ENCODE peak calls at places on chromosome 5, in six cellular contexts. C is transverse colon, Q is tibial nerve, A is A549, W is endothelial cell of umbilical vein, V is IMR-90. E is an unnamed sample.

GRCh38 chr5:28369418-28369817 is 1331.0 kb upstream of the CDH9 start:
- DNase-seq in V (no peak), A (no peak), Q (no peak), W (no peak), C (no peak), E (no peak)

GRCh38 chr5:36944607-36945225 is 68.1 kb downstream of the NIPBL start:
- DNase-seq in A (no peak), Q (no peak), C (no peak), V (peak; percentile 76), W (peak; percentile 69), E (no peak)

GRCh38 chr5:143106175-143106574 is 297.3 kb downstream of the NR3C1 start:
- DNase-seq in A (peak; percentile 40), Q (peak; percentile 23), W (peak; percentile 79), C (no peak), V (peak; percentile 77), E (no peak)

GRCh38 chr5:40261984-40262383 is 417.7 kb upstream of the PTGER4 start:
- DNase-seq in W (no peak), A (no peak), C (no peak), Q (no peak), V (no peak), E (no peak)

GRCh38 chr5:71883745-71884103 is 164.6 kb downstream of the CARTPT start:
- DNase-seq in C (no peak), Q (no peak), V (no peak), W (no peak), A (no peak), E (no peak)

GRCh38 chr5:138927979-138928378 is 52.8 kb upstream of the LRRTM2 start:
- DNase-seq in W (peak; percentile 73), V (peak; percentile 23), A (no peak), Q (no peak), C (peak; percentile 43), E (peak; percentile 80)

GRCh38 chr5:45521067-45521466 is 175.1 kb downstream of the HCN1 start:
- DNase-seq in Q (no peak), C (peak; percentile 52), W (peak; percentile 63), V (peak; percentile 1), A (no peak), E (no peak)

GRCh38 chr5:2660305-2660704 is 91.2 kb downstream of the IRX2 start:
- DNase-seq in W (no peak), C (no peak), A (no peak), Q (no peak), V (no peak), E (no peak)

GRCh38 chr5:94345257-94345656 is 273.1 kb downstream of the KIAA0825 start:
- DNase-seq in C (no peak), Q (no peak), W (no peak), A (no peak), V (no peak), E (no peak)

GRCh38 chr5:172840077-172840777 is 6.2 kb downstream of the ERGIC1 start:
- DNase-seq in C (no peak), A (no peak), V (no peak), Q (no peak), W (no peak), E (peak; percentile 72)

GRCh38 chr5:172838151-172838875 is 4.3 kb downstream of the ERGIC1 start:
- DNase-seq in W (no peak), Q (no peak), V (no peak), A (no peak), C (no peak), E (peak; percentile 76)

GRCh38 chr5:172841258-172841657 is 7.2 kb downstream of the ERGIC1 start:
- DNase-seq in C (no peak), W (no peak), Q (no peak), V (no peak), A (no peak), E (peak; percentile 61)

GRCh38 chr5:172840778-172841154 is 6.7 kb downstream of the ERGIC1 start:
- DNase-seq in A (no peak), V (no peak), W (no peak), C (no peak), Q (no peak), E (peak; percentile 55)

GRCh38 chr5:172839669-172840068 is 5.6 kb downstream of the ERGIC1 start:
- DNase-seq in C (no peak), W (no peak), A (no peak), V (no peak), Q (no peak), E (peak; percentile 66)
- H3K4me1 ChIP-seq in C (peaks cover 41% of the 10 kb centered on the region), W (peaks cover 12% of the 10 kb centered on the region), A (peaks cover 70% of the 10 kb centered on the region), V (peaks cover 16% of the 10 kb centered on the region), Q (peaks cover 55% of the 10 kb centered on the region), E (peaks cover 87% of the 10 kb centered on the region)

GRCh38 chr5:124057815-124058231 is 545.8 kb downstream of the CSNK1G3 start:
- DNase-seq in A (no peak), Q (no peak), V (no peak), W (no peak), C (no peak), E (no peak)

GRCh38 chr5:124060010-124060409 is 548.0 kb downstream of the CSNK1G3 start:
- DNase-seq in W (no peak), Q (no peak), V (no peak), A (no peak), C (no peak), E (no peak)

GRCh38 chr5:124060413-124061095 is 548.6 kb downstream of the CSNK1G3 start:
- DNase-seq in Q (no peak), A (no peak), C (no peak), W (no peak), V (no peak), E (no peak)

GRCh38 chr5:124057161-124057814 is 545.3 kb downstream of the CSNK1G3 start:
- DNase-seq in A (no peak), W (peak; percentile 87), V (no peak), Q (no peak), C (peak; percentile 66), E (peak; percentile 82)

DNA sequence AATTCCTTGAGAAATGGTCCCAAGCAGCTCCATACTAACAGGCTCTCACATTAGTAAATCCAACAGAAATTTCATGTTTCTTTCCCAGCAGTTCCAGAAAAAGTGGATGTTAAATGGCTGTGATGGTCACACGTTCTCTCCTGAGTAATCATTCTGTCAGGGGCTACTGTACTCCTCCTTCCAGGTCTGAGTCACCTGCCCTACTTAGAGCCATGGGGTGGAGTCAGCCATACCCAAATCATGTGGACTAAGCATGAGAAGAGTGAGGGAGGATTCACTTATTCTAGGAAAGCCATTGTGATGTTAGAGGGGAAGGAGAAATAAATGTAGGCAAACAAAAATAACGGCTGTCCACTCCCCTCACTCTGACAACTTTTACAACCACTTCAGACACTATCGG is 547.2 kb downstream of the CSNK1G3 start:
- DNase-seq in C (no peak), Q (no peak), A (no peak), V (no peak), W (no peak), E (no peak)
- TF ChIP-seq POLR2A in C (no peak), Q (no peak), A (no peak), V (no peak), W (no peak), E (no peak)

DNA sequence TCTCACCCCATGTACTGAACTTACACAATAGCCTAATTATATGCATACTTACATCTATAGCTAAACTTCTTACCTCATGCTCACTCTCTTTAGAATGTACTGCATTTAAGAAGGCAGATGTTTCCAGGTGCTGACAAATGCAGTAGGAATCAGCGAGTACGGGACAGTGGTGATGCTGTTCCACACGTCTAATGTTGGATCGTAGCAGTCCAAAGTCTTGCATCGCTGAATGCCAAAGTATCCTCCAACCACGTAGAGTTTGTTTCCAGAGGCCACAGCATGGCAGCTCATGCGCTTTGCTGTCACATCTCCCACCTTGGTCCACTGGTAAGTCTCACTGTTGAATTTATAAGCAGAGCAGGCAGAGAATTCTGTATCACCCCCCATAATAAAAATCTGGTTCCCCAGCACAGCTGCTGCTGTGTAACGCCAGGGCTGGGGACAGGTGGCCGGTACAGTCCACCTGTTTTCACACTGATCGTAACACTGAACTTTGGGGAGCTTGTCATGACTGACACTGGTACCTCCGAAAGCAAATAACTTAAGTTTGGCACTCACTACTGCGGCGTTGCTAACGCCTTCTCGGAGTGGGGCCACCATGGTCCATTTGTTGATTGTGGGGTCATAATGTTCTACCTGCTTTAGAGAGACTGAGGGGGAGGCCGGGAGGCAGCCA is 5.8 kb downstream of the ENC1 start:
- DNase-seq in V (no peak), A (no peak), C (no peak), W (no peak), Q (no peak), E (no peak)
- H3K4me1 ChIP-seq in V (peaks cover 33% of the 10 kb centered on the region), A (peaks cover 69% of the 10 kb centered on the region), C (peaks cover 32% of the 10 kb centered on the region), W (peaks cover 71% of the 10 kb centered on the region), Q (peaks cover 31% of the 10 kb centered on the region), E (peaks cover 86% of the 10 kb centered on the region)

GRCh38 chr5:6728011-6728794 is 15.0 kb downstream of the TENT4A start:
- DNase-seq in A (no peak), Q (no peak), C (no peak), V (no peak), W (no peak), E (no peak)
- TF ChIP-seq POLR2A in A (no peak), Q (no peak), C (no peak), V (no peak), W (no peak), E (no peak)

DNA sequence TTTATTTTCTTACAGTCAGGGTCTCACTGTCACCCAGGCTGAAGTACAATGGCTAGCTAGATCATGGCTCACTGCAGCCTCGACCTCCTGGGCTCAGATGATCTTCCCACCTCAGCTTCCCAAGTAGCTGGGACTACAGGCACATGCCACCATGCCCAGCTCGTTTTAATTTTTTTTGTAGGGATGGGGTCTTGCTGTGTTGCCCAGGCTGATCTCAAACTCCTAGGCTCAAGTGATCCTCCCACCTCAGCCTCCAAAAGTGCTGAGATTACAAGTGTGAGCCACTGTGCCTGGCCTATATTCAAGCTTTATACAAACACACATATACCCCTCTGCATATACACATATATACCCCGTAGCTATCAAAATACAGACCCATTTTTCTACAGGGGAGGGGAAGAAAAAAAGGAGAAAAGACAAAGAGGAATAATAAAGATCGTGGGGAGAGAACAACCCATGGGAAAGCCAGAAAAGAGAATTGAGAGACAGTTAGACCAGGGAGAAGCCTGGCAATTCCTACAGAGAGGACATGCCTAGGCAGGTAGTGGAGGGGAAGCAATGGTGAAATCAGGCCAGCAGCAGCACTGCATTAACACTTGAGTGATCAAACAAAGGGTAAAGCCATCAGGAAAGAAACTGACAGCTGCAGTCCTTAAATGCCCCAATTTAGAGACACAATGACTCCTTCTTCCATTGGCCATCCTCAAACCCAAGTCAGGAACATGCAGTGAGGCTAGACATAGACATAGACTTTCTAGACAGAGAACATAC is 102.7 kb downstream of the EFNA5 start:
- DNase-seq in A (no peak), Q (no peak), V (no peak), W (no peak), C (no peak), E (no peak)
- H3K4me1 ChIP-seq in A (peaks cover 83% of the 10 kb centered on the region), Q (peaks cover 20% of the 10 kb centered on the region), V (peaks cover 3% of the 10 kb centered on the region), W (peaks cover 42% of the 10 kb centered on the region), C (peaks cover 27% of the 10 kb centered on the region), E (peaks cover 8% of the 10 kb centered on the region)